ENCODE peak calls at places on chromosomes 16 and 17, in seven cellular contexts. One of them, this sample, is unnamed.

GRCh38 chr16:89190150-89190958 is 10.0 kb downstream of the SLC22A31 start:
- DNase-seq in GM12878: no peak
- DNase-seq in K562: no peak
- DNase-seq in H1: no peak
- DNase-seq in SK-N-SH: peak; percentile 16
- DNase-seq in HCT116: no peak
- DNase-seq in HepG2: no peak
- DNase-seq in this sample: no peak

GRCh38 chr17:46962374-46962790 is 16.7 kb downstream of the RPRML start:
- DNase-seq in SK-N-SH: no peak
- DNase-seq in GM12878: no peak
- DNase-seq in HCT116: no peak
- DNase-seq in HepG2: no peak
- DNase-seq in H1: no peak
- DNase-seq in K562: no peak
- DNase-seq in this sample: no peak

GRCh38 chr17:82171750-82172375 is 40.8 kb downstream of the CCDC57 start:
- DNase-seq in HCT116: no peak
- DNase-seq in GM12878: no peak
- DNase-seq in HepG2: no peak
- DNase-seq in SK-N-SH: no peak
- DNase-seq in H1: no peak
- DNase-seq in K562: no peak
- DNase-seq in this sample: no peak

GRCh38 chr17:60902399-60902798 is 224.7 kb downstream of the BCAS3 start:
- DNase-seq in GM12878: no peak
- DNase-seq in HCT116: no peak
- DNase-seq in HepG2: no peak
- DNase-seq in K562: no peak
- DNase-seq in SK-N-SH: no peak
- DNase-seq in H1: no peak
- DNase-seq in this sample: no peak

GRCh38 chr17:43983196-43983514 is 21.3 kb upstream of the NAGS start:
- DNase-seq in GM12878: no peak
- DNase-seq in HepG2: no peak
- DNase-seq in SK-N-SH: no peak
- DNase-seq in H1: no peak
- DNase-seq in HCT116: no peak
- DNase-seq in K562: no peak
- DNase-seq in this sample: no peak

GRCh38 chr17:39699818-39700147 is at the start of gene ERBB2:
- DNase-seq in GM12878: no peak
- DNase-seq in HCT116: peak; percentile 57
- DNase-seq in HepG2: peak; percentile 64
- DNase-seq in SK-N-SH: no peak
- DNase-seq in H1: no peak
- DNase-seq in K562: no peak
- DNase-seq in this sample: no peak

GRCh38 chr17:78349831-78350631 is 9.8 kb downstream of the SOCS3 start:
- DNase-seq in HCT116: no peak
- DNase-seq in H1: no peak
- DNase-seq in SK-N-SH: no peak
- DNase-seq in K562: no peak
- DNase-seq in HepG2: no peak
- DNase-seq in GM12878: no peak
- DNase-seq in this sample: no peak

GRCh38 chr17:7261377-7262191 is 694 bp downstream of the CLDN7 start:
- DNase-seq in HepG2: no peak
- DNase-seq in H1: no peak
- DNase-seq in HCT116: no peak
- DNase-seq in SK-N-SH: peak; percentile 76
- DNase-seq in K562: no peak
- DNase-seq in GM12878: no peak
- DNase-seq in this sample: no peak

GRCh38 chr16:50213939-50214519 is 52.3 kb upstream of the ADCY7 start:
- DNase-seq in K562: peak; percentile 69
- DNase-seq in H1: no peak
- DNase-seq in HCT116: peak; percentile 36
- DNase-seq in HepG2: peak; percentile 58
- DNase-seq in GM12878: no peak
- DNase-seq in SK-N-SH: peak; percentile 48
- DNase-seq in this sample: peak; percentile 45

GRCh38 chr17:83081561-83082201 is 2.3 kb downstream of the METRNL start:
- DNase-seq in HepG2: no peak
- DNase-seq in K562: no peak
- DNase-seq in SK-N-SH: no peak
- DNase-seq in HCT116: no peak
- DNase-seq in H1: no peak
- DNase-seq in GM12878: no peak
- DNase-seq in this sample: no peak

GRCh38 chr17:31558748-31559646 is 167.5 kb downstream of the RAB11FIP4 start:
- DNase-seq in H1: no peak
- DNase-seq in HepG2: peak; percentile 59
- DNase-seq in GM12878: no peak
- DNase-seq in K562: peak; percentile 76
- DNase-seq in SK-N-SH: peak; percentile 95
- DNase-seq in HCT116: peak; percentile 42
- DNase-seq in this sample: no peak

GRCh38 chr16:50021509-50021908 is 3.5 kb upstream of the CNEP1R1 start:
- DNase-seq in SK-N-SH: no peak
- DNase-seq in H1: no peak
- DNase-seq in HCT116: no peak
- DNase-seq in GM12878: no peak
- DNase-seq in HepG2: peak; percentile 63
- DNase-seq in K562: peak; percentile 41
- DNase-seq in this sample: no peak

GRCh38 chr17:62619413-62620155 is 7.9 kb upstream of the MRC2 start:
- DNase-seq in SK-N-SH: no peak
- DNase-seq in HCT116: no peak
- DNase-seq in HepG2: no peak
- DNase-seq in H1: no peak
- DNase-seq in GM12878: no peak
- DNase-seq in K562: no peak
- DNase-seq in this sample: no peak

GRCh38 chr16:79537584-79537983 is 63.0 kb downstream of the MAF start:
- DNase-seq in HepG2: no peak
- DNase-seq in SK-N-SH: no peak
- DNase-seq in K562: no peak
- DNase-seq in GM12878: no peak
- DNase-seq in HCT116: no peak
- DNase-seq in H1: no peak
- DNase-seq in this sample: no peak

GRCh38 chr16:75385507-75386152 is 47.7 kb downstream of the CFDP1 start:
- DNase-seq in H1: no peak
- DNase-seq in HCT116: peak; percentile 66
- DNase-seq in GM12878: peak; percentile 33
- DNase-seq in HepG2: peak; percentile 68
- DNase-seq in K562: peak; percentile 85
- DNase-seq in SK-N-SH: peak; percentile 49
- DNase-seq in this sample: peak; percentile 42

GRCh38 chr17:27379863-27380533 is 76.2 kb upstream of the KSR1 start:
- DNase-seq in HepG2: no peak
- DNase-seq in HCT116: no peak
- DNase-seq in GM12878: no peak
- DNase-seq in K562: peak; percentile 79
- DNase-seq in SK-N-SH: peak; percentile 80
- DNase-seq in H1: no peak
- DNase-seq in this sample: no peak

GRCh38 chr17:82241183-82241925 is 12.5 kb downstream of the SLC16A3 start:
- DNase-seq in K562: no peak
- DNase-seq in SK-N-SH: peak; percentile 76
- DNase-seq in H1: no peak
- DNase-seq in HCT116: no peak
- DNase-seq in HepG2: peak; percentile 78
- DNase-seq in GM12878: no peak
- DNase-seq in this sample: no peak

GRCh38 chr16:72937360-72937759 is 110.6 kb downstream of the ZFHX3 start:
- DNase-seq in HepG2: peak; percentile 49
- DNase-seq in SK-N-SH: no peak
- DNase-seq in GM12878: no peak
- DNase-seq in H1: no peak
- DNase-seq in K562: no peak
- DNase-seq in HCT116: no peak
- DNase-seq in this sample: no peak

GRCh38 chr17:61863801-61864126 is 436 bp upstream of the BRIP1 start:
- DNase-seq in HepG2: no peak
- DNase-seq in HCT116: no peak
- DNase-seq in H1: no peak
- DNase-seq in SK-N-SH: peak; percentile 37
- DNase-seq in GM12878: no peak
- DNase-seq in K562: no peak
- DNase-seq in this sample: no peak

GRCh38 chr16:81618187-81618586 is 160.9 kb upstream of the PLCG2 start:
- DNase-seq in SK-N-SH: no peak
- DNase-seq in HepG2: no peak
- DNase-seq in H1: no peak
- DNase-seq in K562: no peak
- DNase-seq in GM12878: no peak
- DNase-seq in HCT116: no peak
- DNase-seq in this sample: no peak

GRCh38 chr17:76905836-76906235 is 37.6 kb downstream of the MGAT5B start:
- DNase-seq in GM12878: no peak
- DNase-seq in H1: no peak
- DNase-seq in HCT116: no peak
- DNase-seq in SK-N-SH: no peak
- DNase-seq in HepG2: no peak
- DNase-seq in K562: no peak
- DNase-seq in this sample: no peak

GRCh38 chr17:82127704-82128103 is 29.7 kb upstream of the FASN start:
- DNase-seq in GM12878: no peak
- DNase-seq in H1: no peak
- DNase-seq in K562: no peak
- DNase-seq in HepG2: no peak
- DNase-seq in SK-N-SH: peak; percentile 11
- DNase-seq in HCT116: no peak
- DNase-seq in this sample: no peak

GRCh38 chr16:51151435-51151950 is 423 bp upstream of the SALL1 start:
- DNase-seq in GM12878: no peak
- DNase-seq in H1: no peak
- DNase-seq in HepG2: peak; percentile 86
- DNase-seq in K562: no peak
- DNase-seq in SK-N-SH: peak; percentile 81
- DNase-seq in HCT116: no peak
- DNase-seq in this sample: no peak

GRCh38 chr16:86074651-86075487 is 175.9 kb downstream of the IRF8 start:
- DNase-seq in SK-N-SH: no peak
- DNase-seq in H1: no peak
- DNase-seq in HCT116: no peak
- DNase-seq in GM12878: no peak
- DNase-seq in K562: no peak
- DNase-seq in HepG2: no peak
- DNase-seq in this sample: no peak

GRCh38 chr17:28750178-28751047 is 6.6 kb downstream of the TRAF4 start:
- DNase-seq in K562: peak; percentile 98
- DNase-seq in SK-N-SH: peak; percentile 87
- DNase-seq in HepG2: peak; percentile 88
- DNase-seq in HCT116: peak; percentile 85
- DNase-seq in H1: no peak
- DNase-seq in GM12878: peak; percentile 69
- DNase-seq in this sample: peak; percentile 81

GRCh38 chr16:15993946-15994665 is 44.7 kb downstream of the ABCC1 start:
- DNase-seq in H1: no peak
- DNase-seq in HepG2: no peak
- DNase-seq in HCT116: no peak
- DNase-seq in SK-N-SH: no peak
- DNase-seq in K562: no peak
- DNase-seq in GM12878: no peak
- DNase-seq in this sample: no peak

GRCh38 chr17:74601944-74602572 is 10.0 kb upstream of the CD300LD start:
- DNase-seq in GM12878: no peak
- DNase-seq in HepG2: peak; percentile 60
- DNase-seq in K562: peak; percentile 73
- DNase-seq in HCT116: peak; percentile 53
- DNase-seq in H1: no peak
- DNase-seq in SK-N-SH: peak; percentile 68
- DNase-seq in this sample: peak; percentile 33

GRCh38 chr17:49850772-49851386 is 3.0 kb upstream of the TAC4 start:
- DNase-seq in HepG2: no peak
- DNase-seq in GM12878: no peak
- DNase-seq in H1: no peak
- DNase-seq in K562: no peak
- DNase-seq in HCT116: no peak
- DNase-seq in SK-N-SH: peak; percentile 86
- DNase-seq in this sample: no peak

DNA sequence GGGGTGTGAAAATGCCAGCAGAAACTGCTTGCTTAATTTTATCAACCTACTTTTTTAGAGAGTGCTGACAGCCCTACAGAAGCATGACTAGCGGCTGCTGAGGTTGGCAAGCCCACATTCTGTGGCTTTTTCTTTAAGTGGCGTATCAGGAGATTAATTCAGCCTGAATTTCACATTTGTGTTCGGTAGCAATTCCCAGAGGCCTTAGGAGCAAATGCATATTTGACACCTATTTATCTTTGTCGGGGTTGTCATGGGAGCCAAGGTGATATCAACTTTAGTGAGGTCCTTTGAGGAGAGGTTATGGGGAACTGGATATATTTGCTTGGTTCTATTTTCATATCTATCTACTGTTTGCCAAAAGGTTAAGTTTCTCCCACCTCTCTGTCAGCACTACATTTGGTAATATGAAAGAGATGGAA is 140.9 kb downstream of the KCNJ2 start:
- DNase-seq in K562: no peak
- DNase-seq in SK-N-SH: no peak
- DNase-seq in GM12878: no peak
- DNase-seq in HepG2: no peak
- DNase-seq in H1: no peak
- DNase-seq in HCT116: no peak
- DNase-seq in this sample: no peak
- TF ChIP-seq POLR2AphosphoS5 in K562: no peak
- TF ChIP-seq POLR2AphosphoS5 in SK-N-SH: no peak
- TF ChIP-seq POLR2AphosphoS5 in GM12878: no peak
- TF ChIP-seq POLR2AphosphoS5 in HepG2: no peak
- TF ChIP-seq POLR2AphosphoS5 in H1: no peak
- TF ChIP-seq POLR2AphosphoS5 in HCT116: no peak
- TF ChIP-seq POLR2AphosphoS5 in this sample: no peak

GRCh38 chr16:26830716-26831115 is 236.0 kb upstream of the C16orf82 start:
- DNase-seq in K562: no peak
- DNase-seq in HCT116: no peak
- DNase-seq in HepG2: no peak
- DNase-seq in H1: no peak
- DNase-seq in GM12878: no peak
- DNase-seq in SK-N-SH: no peak
- DNase-seq in this sample: no peak
- TF ChIP-seq SIN3A in K562: no peak
- TF ChIP-seq SIN3A in HCT116: no peak
- TF ChIP-seq SIN3A in HepG2: no peak
- TF ChIP-seq SIN3A in H1: no peak
- TF ChIP-seq SIN3A in GM12878: no peak
- TF ChIP-seq SIN3A in SK-N-SH: no peak
- TF ChIP-seq SIN3A in this sample: no peak

GRCh38 chr16:57213462-57213861 is 27.3 kb downstream of the RSPRY1 start:
- DNase-seq in HepG2: no peak
- DNase-seq in K562: no peak
- DNase-seq in H1: no peak
- DNase-seq in SK-N-SH: no peak
- DNase-seq in HCT116: no peak
- DNase-seq in GM12878: no peak
- DNase-seq in this sample: no peak
- TF ChIP-seq POLR2AphosphoS5 in HepG2: no peak
- TF ChIP-seq POLR2AphosphoS5 in K562: no peak
- TF ChIP-seq POLR2AphosphoS5 in H1: no peak
- TF ChIP-seq POLR2AphosphoS5 in SK-N-SH: no peak
- TF ChIP-seq POLR2AphosphoS5 in HCT116: no peak
- TF ChIP-seq POLR2AphosphoS5 in GM12878: no peak
- TF ChIP-seq POLR2AphosphoS5 in this sample: no peak

GRCh38 chr16:66667944-66668343 is 28.6 kb downstream of the CMTM4 start:
- DNase-seq in GM12878: no peak
- DNase-seq in HepG2: no peak
- DNase-seq in HCT116: no peak
- DNase-seq in SK-N-SH: no peak
- DNase-seq in K562: no peak
- DNase-seq in H1: no peak
- DNase-seq in this sample: no peak
- TF ChIP-seq SIN3A in GM12878: no peak
- TF ChIP-seq SIN3A in HepG2: no peak
- TF ChIP-seq SIN3A in HCT116: no peak
- TF ChIP-seq SIN3A in SK-N-SH: no peak
- TF ChIP-seq SIN3A in K562: no peak
- TF ChIP-seq SIN3A in H1: no peak
- TF ChIP-seq SIN3A in this sample: no peak

This sample was measured in Panc1.